ENCODE peak calls at places on chromosomes 1 and 21, in nine cellular contexts. U is fibroblast of the aortic adventitia, C is AG10803, Y is tibial nerve, M is fibroblast of pulmonary artery, R is choroid plexus epithelial cell, E is omental fat pad, O is OCI-LY7, H is fibroblast of mammary gland. B is an unnamed sample.

GRCh38 chr1:248592655-248593054 is 4.8 kb downstream of the OR2T10 start:
- DNase-seq in Y (no peak), U (no peak), M (no peak), R (no peak), C (no peak), O (no peak), E (no peak), H (no peak), B (no peak)

GRCh38 chr1:40059292-40059959 is 18.9 kb downstream of the CAP1 start:
- DNase-seq in M (peak), U (peak), H (peak), O (peak), Y (no peak), E (no peak), C (peak), R (peak), B (no peak)

GRCh38 chr1:68128157-68128556 is 77.7 kb upstream of the DIRAS3 start:
- DNase-seq in H (peak), R (peak), Y (no peak), M (peak), E (no peak), O (no peak), C (peak), U (peak), B (no peak)

GRCh38 chr1:81827942-81828341 is 27.2 kb downstream of the ADGRL2 start:
- DNase-seq in O (no peak), R (no peak), M (no peak), E (no peak), U (no peak), H (no peak), C (no peak), Y (no peak), B (no peak)

GRCh38 chr21:45555557-45556301 is 13.5 kb upstream of the SLC19A1 start:
- DNase-seq in C (peak), Y (peak), H (peak), U (peak), R (peak), M (peak), O (peak), E (no peak), B (peak)

GRCh38 chr21:42811960-42812359 is 67.4 kb downstream of the WDR4 start:
- DNase-seq in Y (no peak), R (no peak), M (no peak), U (no peak), C (no peak), O (no peak), H (no peak), E (no peak), B (no peak)

GRCh38 chr1:207884276-207885029 is 26.5 kb downstream of the CD34 start:
- DNase-seq in E (no peak), M (no peak), H (no peak), Y (no peak), C (no peak), U (no peak), R (no peak), O (no peak), B (no peak)

GRCh38 chr1:161702250-161702649 is 4.8 kb upstream of the FCRLA start:
- DNase-seq in E (no peak), R (no peak), Y (no peak), M (no peak), O (no peak), C (no peak), U (no peak), H (no peak), B (no peak)

GRCh38 chr1:201503397-201504176 is 3.3 kb downstream of the CSRP1 start:
- DNase-seq in O (no peak), M (peak), U (peak), Y (no peak), C (peak), H (peak), E (no peak), R (peak), B (no peak)

GRCh38 chr1:18634276-18634675 is 3.6 kb downstream of the PAX7 start:
- DNase-seq in O (no peak), M (no peak), E (no peak), H (no peak), Y (no peak), U (no peak), C (no peak), R (no peak), B (no peak)

GRCh38 chr1:183454377-183454776 is 17.9 kb upstream of the SMG7 start:
- DNase-seq in R (no peak), U (no peak), O (no peak), E (no peak), Y (no peak), M (no peak), H (peak), C (peak), B (no peak)

GRCh38 chr21:34881421-34881820 is 167.7 kb downstream of the RUNX1 start:
- DNase-seq in U (peak), O (no peak), C (peak), M (peak), Y (no peak), H (peak), R (peak), E (no peak), B (no peak)

GRCh38 chr1:185581020-185581419 is 153.2 kb upstream of the HMCN1 start:
- DNase-seq in R (no peak), Y (no peak), H (no peak), C (no peak), O (no peak), M (no peak), U (no peak), E (no peak), B (no peak)

GRCh38 chr1:35575401-35575958 is 2.4 kb downstream of the TFAP2E start:
- DNase-seq in C (no peak), H (no peak), Y (no peak), U (no peak), E (no peak), O (no peak), R (no peak), M (no peak), B (no peak)

GRCh38 chr1:34684246-34684645 is 70.6 kb upstream of the GJB5 start:
- DNase-seq in O (no peak), Y (no peak), R (no peak), H (no peak), E (no peak), C (no peak), U (no peak), M (no peak), B (no peak)

GRCh38 chr1:94299627-94300552 is 62.5 kb upstream of the ARHGAP29 start:
- DNase-seq in E (no peak), O (no peak), C (peak), U (peak), Y (no peak), M (peak), R (peak), H (peak), B (no peak)

GRCh38 chr1:113142791-113143190 is 69.8 kb downstream of the LRIG2 start:
- DNase-seq in C (peak), H (peak), E (no peak), R (peak), O (no peak), U (peak), Y (no peak), M (peak), B (no peak)

GRCh38 chr1:7225711-7226505 is 440.7 kb downstream of the CAMTA1 start:
- DNase-seq in O (no peak), C (no peak), H (no peak), R (no peak), Y (no peak), U (no peak), M (no peak), E (no peak), B (no peak)

GRCh38 chr1:85502625-85503083 is 37.7 kb upstream of the DDAH1 start:
- DNase-seq in E (no peak), C (peak), H (peak), O (peak), R (peak), M (peak), Y (peak), U (peak), B (no peak)

GRCh38 chr1:92638498-92638897 is 146.4 kb downstream of the EVI5 start:
- DNase-seq in E (no peak), R (no peak), O (no peak), H (no peak), Y (no peak), M (no peak), C (no peak), U (no peak), B (no peak)

GRCh38 chr1:7704214-7705047 is 66.7 kb upstream of the VAMP3 start:
- DNase-seq in H (peak), R (peak), U (peak), Y (peak), C (peak), O (no peak), M (peak), E (peak), B (peak)

GRCh38 chr1:61202854-61203603 is 120.7 kb downstream of the NFIA start:
- DNase-seq in R (peak), E (no peak), M (no peak), U (peak), H (peak), C (peak), O (no peak), Y (no peak), B (no peak)

DNA sequence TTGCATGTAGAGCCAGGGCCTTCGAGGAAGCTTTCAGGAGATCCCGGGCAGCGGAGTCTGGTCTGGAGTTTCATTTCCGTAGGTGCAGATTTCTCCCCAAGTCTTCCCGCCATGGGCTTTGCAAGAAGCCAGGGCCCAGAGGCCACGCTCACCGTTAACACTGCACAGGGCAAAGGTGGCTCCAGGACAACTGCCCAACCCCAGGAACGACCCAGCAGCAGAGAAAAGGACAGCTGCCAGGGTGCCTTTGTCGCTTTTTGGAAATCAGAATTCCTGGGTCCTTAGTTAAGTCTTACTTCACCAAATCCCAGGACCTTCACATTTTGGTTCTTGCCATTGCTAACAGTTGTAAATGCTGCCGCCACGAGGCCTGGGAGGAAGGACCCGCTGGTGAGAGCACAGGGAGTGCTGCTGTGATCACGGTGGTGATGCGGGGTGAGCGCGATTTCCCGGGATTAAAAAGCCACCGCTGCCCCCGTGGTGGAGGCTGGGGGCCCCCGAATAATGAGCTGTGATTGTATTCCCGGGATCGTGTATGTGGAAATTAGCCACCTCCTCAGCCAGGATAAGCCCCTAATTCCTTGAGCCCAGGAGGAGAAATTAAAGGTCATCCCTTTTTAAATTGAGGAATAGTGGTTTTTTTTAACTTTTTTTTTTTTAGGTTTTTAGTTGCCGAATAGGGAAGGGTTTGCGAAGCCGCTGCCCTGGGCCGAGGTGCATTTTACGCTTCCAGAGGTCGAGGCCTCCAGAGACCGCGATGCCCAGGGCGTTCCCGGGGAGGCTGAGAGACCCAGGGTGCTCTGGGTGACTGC is 8.2 kb downstream of the SIM2 start:
- DNase-seq in E (no peak), Y (no peak), U (peak), M (peak), O (no peak), H (no peak), R (peak), C (no peak), B (no peak)
- TF ChIP-seq CTCF in E (no peak), Y (no peak), U (no peak), M (peak), O (no peak), H (no peak), R (peak), C (peak), B (no peak)

GRCh38 chr1:71196685-71197084 is 115.8 kb upstream of the ZRANB2 start:
- DNase-seq in H (peak), U (peak), R (peak), C (peak), M (peak), E (no peak), O (no peak), Y (no peak), B (no peak)
- TF ChIP-seq CTCF in H (peak), U (peak), R (peak), C (peak), M (peak), E (no peak), O (peak), Y (peak), B (no peak)

DNA sequence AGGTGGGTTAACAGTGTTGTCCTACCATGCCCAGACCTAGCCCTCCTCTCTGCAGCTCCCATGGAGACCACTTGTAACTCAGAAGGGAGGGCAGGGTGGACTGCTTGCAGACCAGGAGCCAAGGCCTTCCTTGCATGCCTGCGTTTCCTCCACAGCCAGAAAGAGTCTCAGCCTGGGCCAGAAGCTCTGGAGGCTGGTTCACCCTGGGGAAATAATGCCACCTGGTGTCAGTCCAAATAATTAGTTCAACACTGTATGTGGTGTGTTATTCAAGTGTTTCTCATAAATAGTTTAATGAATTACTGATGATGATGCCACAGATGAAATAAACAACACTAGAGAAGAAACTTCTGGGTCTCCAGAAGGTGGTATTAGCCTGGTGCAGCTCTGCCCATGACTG is 16.9 kb upstream of the VANGL1 start:
- DNase-seq in U (no peak), M (no peak), O (no peak), H (no peak), R (peak), E (no peak), C (peak), Y (no peak), B (no peak)
- TF ChIP-seq CTCF in U (no peak), M (no peak), O (peak), H (no peak), R (peak), E (no peak), C (no peak), Y (no peak), B (no peak)

GRCh38 chr1:70142120-70142519 is 63.3 kb downstream of the LRRC40 start:
- DNase-seq in O (no peak), H (peak), R (peak), M (peak), E (no peak), C (peak), Y (no peak), U (peak), B (no peak)

GRCh38 chr1:70140343-70140742 is 65.0 kb downstream of the LRRC40 start:
- DNase-seq in H (peak), C (peak), M (peak), O (no peak), Y (no peak), U (peak), E (no peak), R (peak), B (no peak)

GRCh38 chr1:70146488-70146887 is 58.9 kb downstream of the LRRC40 start:
- DNase-seq in C (peak), R (peak), E (no peak), H (peak), M (no peak), Y (no peak), U (no peak), O (no peak), B (no peak)

GRCh38 chr1:70140894-70141293 is 64.5 kb downstream of the LRRC40 start:
- DNase-seq in Y (no peak), M (peak), E (no peak), H (peak), O (no peak), R (peak), C (peak), U (peak), B (no peak)

GRCh38 chr1:70143052-70143659 is 62.2 kb downstream of the LRRC40 start:
- DNase-seq in U (peak), C (peak), H (peak), M (peak), R (peak), Y (no peak), E (no peak), O (no peak), B (no peak)
- TF ChIP-seq CTCF in U (peak), C (peak), H (peak), M (peak), R (peak), Y (no peak), E (no peak), O (no peak), B (no peak)

GRCh38 chr1:220272047-220272840 is at the start of gene RAB3GAP2:
- DNase-seq in C (peak), U (peak), M (peak), O (peak), H (peak), E (peak), R (peak), Y (peak), B (peak)
- TF ChIP-seq CTCF in C (peak), U (no peak), M (no peak), O (no peak), H (no peak), E (no peak), R (peak), Y (no peak), B (no peak)

DNA sequence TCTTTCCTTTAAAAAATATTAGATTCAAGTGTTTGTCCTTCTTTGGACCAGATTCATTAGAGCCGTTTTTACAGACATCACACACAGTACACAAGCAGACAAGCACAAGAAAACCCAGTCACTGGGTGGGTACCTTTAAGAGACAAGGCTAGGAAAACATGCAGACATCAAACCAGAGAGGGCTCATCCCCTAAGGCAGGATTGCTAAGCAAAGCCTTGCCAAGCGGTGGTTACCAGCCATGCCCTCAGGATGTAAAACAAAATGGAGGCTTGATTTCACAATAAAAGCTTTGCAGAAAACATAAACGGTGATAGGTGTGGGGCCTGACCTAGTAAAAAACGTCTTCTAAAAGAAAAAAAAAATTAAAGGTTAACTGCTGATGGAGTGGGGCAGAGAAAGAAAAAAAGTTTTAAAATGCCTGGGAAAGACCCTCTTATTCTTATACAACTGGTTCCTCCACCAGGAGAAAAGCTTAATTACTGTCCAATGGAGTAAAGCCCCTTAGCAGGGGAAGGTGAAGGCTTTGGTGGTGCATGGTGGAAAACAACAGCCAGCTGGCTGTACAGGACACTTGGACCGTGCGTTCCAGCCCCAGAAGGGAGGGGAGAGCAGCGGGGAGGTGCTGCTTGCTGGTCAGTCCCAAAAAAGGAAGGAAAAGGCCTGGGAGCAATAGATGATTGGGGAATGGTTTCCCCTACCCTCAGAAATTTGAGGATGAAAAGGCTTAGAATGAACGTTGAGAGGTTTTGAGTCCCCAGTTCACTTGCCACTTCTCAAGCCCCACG is 30.4 kb upstream of the FMO1 start:
- DNase-seq in R (no peak), U (no peak), O (no peak), H (no peak), E (no peak), Y (no peak), C (no peak), M (no peak), B (no peak)
- TF ChIP-seq CTCF in R (no peak), U (no peak), O (no peak), H (no peak), E (no peak), Y (no peak), C (no peak), M (no peak), B (no peak)

GRCh38 chr1:167220537-167221125 is at the start of gene POU2F1:
- DNase-seq in R (peak), M (peak), U (peak), O (peak), Y (peak), H (peak), C (peak), E (peak), B (peak)

GRCh38 chr1:167221126-167221803 is 579 bp downstream of the POU2F1 start:
- DNase-seq in U (no peak), R (no peak), M (no peak), C (no peak), O (no peak), H (no peak), Y (no peak), E (no peak), B (no peak)

GRCh38 chr1:167219194-167219593 is 1.5 kb upstream of the POU2F1 start:
- DNase-seq in H (no peak), M (no peak), C (no peak), E (no peak), O (no peak), Y (no peak), R (no peak), U (no peak), B (no peak)

GRCh38 chr1:167221804-167222610 is 1.3 kb downstream of the POU2F1 start:
- DNase-seq in O (peak), E (peak), H (peak), U (peak), C (peak), M (peak), Y (peak), R (peak), B (peak)

GRCh38 chr1:167219646-167220536 is 795 bp upstream of the POU2F1 start:
- DNase-seq in C (peak), O (peak), E (peak), H (peak), Y (peak), M (peak), U (peak), R (peak), B (peak)
- TF ChIP-seq CTCF in C (no peak), O (no peak), E (no peak), H (no peak), Y (no peak), M (no peak), U (peak), R (peak), B (no peak)

GRCh38 chr1:55584521-55585401 is 369.6 kb upstream of the USP24 start:
- DNase-seq in Y (no peak), M (peak), H (peak), U (peak), O (no peak), C (peak), E (no peak), R (peak), B (no peak)

GRCh38 chr1:55582078-55582477 is 366.9 kb upstream of the USP24 start:
- DNase-seq in H (peak), Y (no peak), U (no peak), E (no peak), O (no peak), C (no peak), R (no peak), M (no peak), B (no peak)

GRCh38 chr1:55580845-55581332 is 365.7 kb upstream of the USP24 start:
- DNase-seq in H (peak), O (no peak), E (no peak), M (peak), Y (no peak), U (peak), C (peak), R (peak), B (no peak)

GRCh38 chr1:55575571-55576279 is 360.6 kb upstream of the USP24 start:
- DNase-seq in Y (peak), E (no peak), U (no peak), M (no peak), C (peak), O (no peak), R (no peak), H (no peak), B (no peak)

GRCh38 chr1:55579332-55579996 is 364.3 kb upstream of the USP24 start:
- DNase-seq in Y (no peak), E (no peak), U (no peak), H (no peak), O (no peak), M (no peak), R (no peak), C (no peak), B (no peak)
- TF ChIP-seq CTCF in Y (no peak), E (no peak), U (no peak), H (no peak), O (no peak), M (no peak), R (no peak), C (no peak), B (no peak)

B was measured in CD8-positive, alpha-beta T cell.